ENCODE peak calls at places on chromosomes 5 and 9, in five cellular contexts. V is fibroblast of pulmonary artery; D is left ventricle myocardium inferior; H is activated naive CD8-positive, alpha-beta T cell treated with anti-CD3 and anti-CD28 coated beads for 36 hours; U is ureter. K is an unnamed sample.
A peak's percentile ranks its signal among the peaks of the same experiment; 100 is the strongest.

GRCh38 chr5:68534131-68534940 is 318.8 kb downstream of the PIK3R1 start:
- DNase-seq in V (peak; percentile 45), D (peak; percentile 25), H (no peak), U (no peak), K (no peak)

GRCh38 chr9:100020121-100020780 is 78.5 kb downstream of the ERP44 start:
- DNase-seq in V (peak; percentile 17), D (no peak), H (no peak), U (no peak), K (no peak)

GRCh38 chr5:13478831-13479465 is 465.5 kb downstream of the DNAH5 start:
- DNase-seq in V (peak; percentile 13), D (no peak), H (no peak), U (no peak), K (no peak)

GRCh38 chr5:1998348-1998669 is 115.6 kb upstream of the IRX4 start:
- DNase-seq in V (no peak), D (no peak), H (no peak), U (peak; percentile 15), K (no peak)

GRCh38 chr5:43017438-43017820 is 22.7 kb downstream of the ANXA2R start:
- DNase-seq in V (peak; percentile 46), D (no peak), H (peak; percentile 39), U (no peak), K (peak; percentile 46)

GRCh38 chr5:167573274-167574127 is 717.9 kb upstream of the WWC1 start:
- DNase-seq in V (peak; percentile 55), D (no peak), H (no peak), U (no peak), K (no peak)

GRCh38 chr5:53942724-53943123 is 367.6 kb downstream of the ARL15 start:
- DNase-seq in V (peak; percentile 98), D (no peak), H (no peak), U (no peak), K (no peak)

GRCh38 chr9:35681341-35682002 is 7.7 kb downstream of the CA9 start:
- DNase-seq in V (peak; percentile 32), D (no peak), H (no peak), U (no peak), K (no peak)

GRCh38 chr9:128634111-128634510 is 22.5 kb downstream of the DYNC2I2 start:
- DNase-seq in V (no peak), D (no peak), H (no peak), U (no peak), K (no peak)

GRCh38 chr5:167902298-167902697 is 389.1 kb upstream of the WWC1 start:
- DNase-seq in V (no peak), D (no peak), H (no peak), U (no peak), K (no peak)

GRCh38 chr5:60177596-60177995 is 284.1 kb upstream of the PDE4D start:
- DNase-seq in V (no peak), D (no peak), H (no peak), U (no peak), K (no peak)

GRCh38 chr9:134061688-134062371 is 6.0 kb downstream of the BRD3 start:
- DNase-seq in V (no peak), D (no peak), H (no peak), U (peak; percentile 60), K (no peak)

GRCh38 chr9:98688710-98689495 is 19.8 kb downstream of the GABBR2 start:
- DNase-seq in V (no peak), D (no peak), H (no peak), U (no peak), K (no peak)

GRCh38 chr5:115068239-115069086 is 101.2 kb downstream of the TRIM36 start:
- DNase-seq in V (peak; percentile 21), D (no peak), H (peak; percentile 34), U (no peak), K (peak; percentile 49)

GRCh38 chr5:109373932-109374331 is 35.8 kb downstream of the PJA2 start:
- DNase-seq in V (no peak), D (no peak), H (no peak), U (no peak), K (no peak)

GRCh38 chr5:31029925-31030324 is 163.6 kb upstream of the CDH6 start:
- DNase-seq in V (no peak), D (no peak), H (no peak), U (no peak), K (no peak)

GRCh38 chr9:115978739-115979138 is 174.9 kb upstream of the PAPPA start:
- DNase-seq in V (peak; percentile 64), D (no peak), H (no peak), U (no peak), K (no peak)

GRCh38 chr9:134781895-134782294 is 98.7 kb upstream of the FCN2 start:
- DNase-seq in V (no peak), D (no peak), H (no peak), U (no peak), K (no peak)

GRCh38 chr9:77807295-77807694 is 159.2 kb upstream of the GNA14 start:
- DNase-seq in V (peak; percentile 99), D (no peak), H (no peak), U (no peak), K (no peak)

GRCh38 chr9:33718987-33719386 is 76.4 kb upstream of the PRSS3 start:
- DNase-seq in V (peak; percentile 49), D (peak; percentile 15), H (no peak), U (no peak), K (no peak)

GRCh38 chr9:130010151-130010988 is 32.6 kb downstream of the FNBP1 start:
- DNase-seq in V (no peak), D (no peak), H (peak; percentile 47), U (no peak), K (no peak)

GRCh38 chr5:119852140-119852539 is 222.8 kb downstream of the FAM170A start:
- DNase-seq in V (no peak), D (no peak), H (no peak), U (no peak), K (no peak)

GRCh38 chr9:8895498-8896224 is 1096.1 kb upstream of the DMAC1 start:
- DNase-seq in V (peak; percentile 65), D (no peak), H (no peak), U (no peak), K (no peak)